ENCODE peak calls at places on chromosomes 12 and 14, in five cellular contexts. T is HTR-8/SVneo; U is BE2C; A is stimulated activated CD8-positive, alpha-beta memory T cell treated with anti-CD3 and anti-CD28 coated beads, Interleukin-2, amount 100 ng/mL, for 1 hour; S is activated CD4-positive, alpha-beta T cell treated with anti-CD3 and anti-CD28 coated beads, Interleukin-2, amount 10 ng/mL, durations not matched to agents 7 days and 5 days. I is an unnamed sample.

GRCh38 chr12:13075114-13075471 is 28.4 kb downstream of the GSG1 start:
- DNase-seq in T (no peak), U (no peak), A (no peak), S (no peak), I (no peak)

GRCh38 chr14:93114068-93114710 is 1.5 kb downstream of the ITPK1 start:
- DNase-seq in T (no peak), U (no peak), A (no peak), S (no peak), I (peak; percentile 12)

GRCh38 chr12:26786491-26787124 is 46.4 kb downstream of the ITPR2 start:
- DNase-seq in T (no peak), U (no peak), A (no peak), S (no peak), I (no peak)

GRCh38 chr14:94677747-94678146 is 65.6 kb downstream of the SERPINA3 start:
- DNase-seq in T (no peak), U (no peak), A (no peak), S (no peak), I (no peak)

GRCh38 chr12:92075425-92075891 is 70.2 kb downstream of the BTG1 start:
- DNase-seq in T (no peak), U (no peak), A (no peak), S (no peak), I (no peak)

GRCh38 chr12:2751230-2751629 is 43.5 kb upstream of the FKBP4 start:
- DNase-seq in T (no peak), U (no peak), A (no peak), S (no peak), I (no peak)

GRCh38 chr12:82687020-82687951 is 580 bp downstream of the TMTC2 start:
- DNase-seq in T (peak; percentile 5), U (peak; percentile 58), A (peak; percentile 18), S (peak; percentile 58), I (peak; percentile 74)

GRCh38 chr12:6118891-6119568 is 5.4 kb downstream of the VWF start:
- DNase-seq in T (no peak), U (no peak), A (no peak), S (no peak), I (no peak)

GRCh38 chr12:24645254-24645653 is 303.6 kb downstream of the BCAT1 start:
- DNase-seq in T (no peak), U (no peak), A (no peak), S (no peak), I (no peak)

GRCh38 chr14:56172074-56172473 is 53.9 kb downstream of the PELI2 start:
- DNase-seq in T (no peak), U (no peak), A (no peak), S (no peak), I (no peak)

GRCh38 chr12:28130234-28130624 is 60.0 kb upstream of the CCDC91 start:
- DNase-seq in T (no peak), U (no peak), A (no peak), S (no peak), I (no peak)

GRCh38 chr14:68791078-68791983 is 1.5 kb downstream of the ZFP36L1 start:
- DNase-seq in T (no peak), U (no peak), A (no peak), S (no peak), I (no peak)

GRCh38 chr12:109302358-109302757 is 6.7 kb downstream of the FOXN4 start:
- DNase-seq in T (no peak), U (no peak), A (no peak), S (no peak), I (no peak)

GRCh38 chr14:53411110-53411509 is 258.0 kb upstream of the DDHD1 start:
- DNase-seq in T (no peak), U (no peak), A (no peak), S (no peak), I (no peak)

GRCh38 chr12:537772-538171 is 78.0 kb downstream of the B4GALNT3 start:
- DNase-seq in T (no peak), U (no peak), A (no peak), S (no peak), I (no peak)

GRCh38 chr12:5872745-5873144 is 72.3 kb downstream of the ANO2 start:
- DNase-seq in T (peak; percentile 32), U (no peak), A (no peak), S (no peak), I (no peak)

GRCh38 chr12:75781532-75782046 is 250.0 kb downstream of the PHLDA1 start:
- DNase-seq in T (peak; percentile 40), U (no peak), A (no peak), S (no peak), I (no peak)

GRCh38 chr12:81105687-81106086 is 27.8 kb downstream of the ACSS3 start:
- DNase-seq in T (no peak), U (no peak), A (no peak), S (no peak), I (no peak)

GRCh38 chr12:26853303-26854027 is 20.5 kb upstream of the ITPR2 start:
- DNase-seq in T (peak; percentile 66), U (peak; percentile 72), A (peak; percentile 49), S (peak; percentile 79), I (peak; percentile 70)

GRCh38 chr12:75766263-75767160 is 255.1 kb upstream of the KRR1 start:
- DNase-seq in T (peak; percentile 26), U (no peak), A (no peak), S (no peak), I (no peak)

GRCh38 chr12:94710933-94711332 is 60.6 kb upstream of the TMCC3 start:
- DNase-seq in T (peak; percentile 28), U (peak; percentile 39), A (no peak), S (peak; percentile 30), I (no peak)

GRCh38 chr12:5500326-5500659 is 68.4 kb downstream of the NTF3 start:
- DNase-seq in T (no peak), U (no peak), A (no peak), S (no peak), I (no peak)

GRCh38 chr14:35332517-35333346 is 40.5 kb downstream of the PSMA6 start:
- DNase-seq in T (no peak), U (no peak), A (no peak), S (peak; percentile 54), I (no peak)

GRCh38 chr14:68199465-68200145 is 380.0 kb downstream of the RAD51B start:
- DNase-seq in T (no peak), U (no peak), A (no peak), S (no peak), I (no peak)

I was measured in NCI-H1092 treated with DMSO at 0.1 percent for 48 hours.